ENCODE peak calls at places on chromosomes 12 and 14, in six cellular contexts. O is brain microvascular endothelial cell, M is astrocyte, Y is mesendoderm, P is OCI-LY7, N is A549. I is an unnamed sample.

GRCh38 chr12:103807561-103808238 is 33.3 kb downstream of the NT5DC3 start:
- DNase-seq in O (no peak), M (no peak), Y (no peak), P (no peak), N (no peak), I (no peak)

GRCh38 chr14:24269910-24270536 is 1.4 kb downstream of the RABGGTA start:
- DNase-seq in O (no peak), M (no peak), Y (no peak), P (no peak), N (no peak), I (no peak)

GRCh38 chr12:19031032-19031431 is 98.5 kb upstream of the PLEKHA5 start:
- DNase-seq in O (peak; percentile 84), M (peak; percentile 96), Y (peak; percentile 21), P (no peak), N (peak; percentile 49), I (peak; percentile 86)

GRCh38 chr12:28973491-28973890 is 175.6 kb upstream of the FAR2 start:
- DNase-seq in O (no peak), M (peak; percentile 76), Y (no peak), P (no peak), N (no peak), I (no peak)

GRCh38 chr12:52234226-52234810 is 1.3 kb downstream of the KRT7 start:
- DNase-seq in O (no peak), M (no peak), Y (no peak), P (no peak), N (peak; percentile 20), I (peak; percentile 83)

GRCh38 chr14:98501836-98502235 is 770.2 kb downstream of the BCL11B start:
- DNase-seq in O (no peak), M (no peak), Y (peak; percentile 8), P (no peak), N (no peak), I (no peak)

GRCh38 chr12:69002969-69003368 is 70.0 kb upstream of the CPM start:
- DNase-seq in O (peak; percentile 8), M (no peak), Y (no peak), P (no peak), N (no peak), I (no peak)

GRCh38 chr14:23095196-23096108 is at the start of gene C14orf119:
- DNase-seq in O (peak; percentile 99), M (peak; percentile 96), Y (peak; percentile 100), P (peak; percentile 100), N (peak; percentile 98), I (peak; percentile 97)

GRCh38 chr12:59444932-59445331 is 150.9 kb upstream of the SLC16A7 start:
- DNase-seq in O (no peak), M (no peak), Y (peak; percentile 30), P (no peak), N (no peak), I (no peak)

GRCh38 chr12:94329366-94329765 is 130.3 kb downstream of the CEP83 start:
- DNase-seq in O (no peak), M (no peak), Y (no peak), P (no peak), N (no peak), I (no peak)

GRCh38 chr12:104486943-104487819 is 30.4 kb downstream of the CHST11 start:
- DNase-seq in O (no peak), M (no peak), Y (no peak), P (no peak), N (no peak), I (no peak)

GRCh38 chr12:124551268-124552144 is 15.9 kb downstream of the NCOR2 start:
- DNase-seq in O (no peak), M (no peak), Y (peak; percentile 89), P (no peak), N (no peak), I (no peak)

GRCh38 chr12:131425468-131425867 is 285.4 kb upstream of the SFSWAP start:
- DNase-seq in O (no peak), M (no peak), Y (no peak), P (no peak), N (no peak), I (no peak)

GRCh38 chr12:89307665-89308253 is 44.5 kb downstream of the DUSP6 start:
- DNase-seq in O (no peak), M (no peak), Y (no peak), P (no peak), N (no peak), I (no peak)

GRCh38 chr14:30077946-30078345 is 150.3 kb upstream of the PRKD1 start:
- DNase-seq in O (no peak), M (peak; percentile 2), Y (no peak), P (no peak), N (no peak), I (no peak)

GRCh38 chr14:69855180-69855817 is 23.9 kb upstream of the SMOC1 start:
- DNase-seq in O (no peak), M (no peak), Y (no peak), P (no peak), N (no peak), I (no peak)

GRCh38 chr12:98741229-98741614 is 96.1 kb downstream of the APAF1 start:
- DNase-seq in O (no peak), M (no peak), Y (no peak), P (no peak), N (no peak), I (peak; percentile 88)

GRCh38 chr14:19920021-19920657 is at the start of gene OR4K5:
- DNase-seq in O (no peak), M (no peak), Y (no peak), P (no peak), N (no peak), I (no peak)

GRCh38 chr12:45191239-45191638 is 24.7 kb upstream of the ANO6 start:
- DNase-seq in O (peak; percentile 22), M (peak; percentile 50), Y (no peak), P (no peak), N (peak; percentile 24), I (no peak)

GRCh38 chr12:47361389-47362031 is 281.8 kb upstream of the AMIGO2 start:
- DNase-seq in O (no peak), M (no peak), Y (peak; percentile 66), P (peak; percentile 79), N (peak; percentile 40), I (no peak)

GRCh38 chr12:64538146-64538545 is 72.1 kb upstream of the RASSF3 start:
- DNase-seq in O (no peak), M (no peak), Y (no peak), P (no peak), N (no peak), I (no peak)

GRCh38 chr12:16606201-16606849 is 363 bp upstream of the LMO3 start:
- DNase-seq in O (peak; percentile 9), M (peak; percentile 27), Y (peak; percentile 81), P (peak; percentile 67), N (no peak), I (peak; percentile 61)

GRCh38 chr12:93315907-93316622 is 61.7 kb upstream of the NUDT4 start:
- DNase-seq in O (no peak), M (peak; percentile 49), Y (no peak), P (no peak), N (no peak), I (no peak)

GRCh38 chr14:24441485-24441884 is 1.1 kb downstream of the SDR39U1 start:
- DNase-seq in O (no peak), M (no peak), Y (no peak), P (no peak), N (no peak), I (no peak)

GRCh38 chr12:70982991-70983390 is 62.5 kb upstream of the PTPRR start:
- DNase-seq in O (no peak), M (peak; percentile 83), Y (peak; percentile 37), P (no peak), N (no peak), I (no peak)

GRCh38 chr14:31834616-31835015 is 242.5 kb upstream of the ARHGAP5 start:
- DNase-seq in O (peak; percentile 51), M (peak; percentile 50), Y (no peak), P (no peak), N (peak; percentile 3), I (no peak)

GRCh38 chr14:51129130-51129529 is 34.2 kb upstream of the TRIM9 start:
- DNase-seq in O (no peak), M (no peak), Y (peak; percentile 28), P (no peak), N (peak; percentile 28), I (peak; percentile 64)

GRCh38 chr14:57212919-57213318 is 55.8 kb downstream of the EXOC5 start:
- DNase-seq in O (no peak), M (peak; percentile 6), Y (no peak), P (no peak), N (no peak), I (no peak)

GRCh38 chr12:68080577-68080976 is 79.0 kb downstream of the IFNG start:
- DNase-seq in O (no peak), M (no peak), Y (peak; percentile 98), P (no peak), N (no peak), I (no peak)

DNA sequence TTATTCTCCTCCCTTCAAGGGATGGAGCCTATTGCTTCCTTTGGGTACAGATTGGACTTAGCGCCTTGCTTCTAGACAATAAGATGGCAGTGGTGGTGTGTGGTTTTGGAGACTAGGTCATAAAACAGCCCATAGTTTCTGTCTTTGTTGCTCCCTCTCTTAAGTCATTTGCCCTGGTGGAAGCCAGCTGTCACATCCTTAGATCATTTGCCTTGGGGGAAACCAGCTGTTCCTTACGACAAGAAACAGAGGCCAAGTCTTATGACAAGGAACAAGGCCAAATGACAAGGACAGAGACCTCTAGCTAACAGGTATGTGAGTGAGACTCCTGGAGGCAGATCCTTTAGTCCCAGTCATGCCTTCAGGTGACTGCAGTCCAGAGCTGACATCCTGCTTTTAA is 9.2 kb upstream of the PALS1 start:
- DNase-seq in O (no peak), M (no peak), Y (peak; percentile 62), P (no peak), N (no peak), I (no peak)
- H3K27ac ChIP-seq in O (no peak overlapping the region), M (no peak overlapping the region), Y (no peak overlapping the region), P (no peak overlapping the region), N (no peak overlapping the region), I (no peak overlapping the region)

GRCh38 chr14:67187210-67187609 is 2.0 kb upstream of the GARIN2 start:
- DNase-seq in O (peak; percentile 45), M (peak; percentile 91), Y (peak; percentile 85), P (no peak), N (peak; percentile 68), I (peak; percentile 90)
- H3K4me3 ChIP-seq in O (no peak overlapping the region), M (peak overlapping the region; percentile 7), Y (no peak overlapping the region), P (no peak overlapping the region), N (no peak overlapping the region), I (no peak overlapping the region)

GRCh38 chr14:68633131-68633991 is 159.5 kb downstream of the ZFP36L1 start:
- DNase-seq in O (no peak), M (no peak), Y (no peak), P (peak; percentile 16), N (no peak), I (peak; percentile 88)
- H3K27ac ChIP-seq in O (no peak overlapping the region), M (no peak overlapping the region), Y (no peak overlapping the region), P (no peak overlapping the region), N (peak overlapping the region; percentile 45), I (no peak overlapping the region)

GRCh38 chr12:95705143-95705542 is 85.4 kb downstream of the NTN4 start:
- DNase-seq in O (no peak), M (no peak), Y (no peak), P (no peak), N (no peak), I (no peak)

GRCh38 chr12:95701722-95702418 is 88.7 kb downstream of the NTN4 start:
- DNase-seq in O (no peak), M (peak; percentile 1), Y (no peak), P (no peak), N (no peak), I (no peak)

GRCh38 chr12:95700316-95700785 is 90.2 kb downstream of the NTN4 start:
- DNase-seq in O (peak; percentile 82), M (peak; percentile 99), Y (no peak), P (no peak), N (peak; percentile 33), I (peak; percentile 91)

GRCh38 chr12:95701275-95701674 is 89.3 kb downstream of the NTN4 start:
- DNase-seq in O (no peak), M (peak; percentile 30), Y (no peak), P (no peak), N (no peak), I (no peak)

GRCh38 chr12:95703986-95704385 is 86.6 kb downstream of the NTN4 start:
- DNase-seq in O (no peak), M (no peak), Y (no peak), P (no peak), N (no peak), I (peak; percentile 17)
- H3K4me3 ChIP-seq in O (no peak overlapping the region), M (no peak overlapping the region), Y (no peak overlapping the region), P (no peak overlapping the region), N (no peak overlapping the region), I (no peak overlapping the region)

I was measured in osteoblast.